ENCODE peak calls at places on chromosomes 1 and 21, in nine cellular contexts. K, J, S, X, F, B, Y, D and G are unnamed samples.

GRCh38 chr1:112706505-112707216 is at the start of gene RHOC:
- DNase-seq in X (no peak), B (peak), Y (peak), K (peak), F (peak), D (peak), J (peak), S (no peak), G (no peak)

GRCh38 chr1:20601123-20601825 is 12.4 kb downstream of the CDA start:
- DNase-seq in F (no peak), X (no peak), D (no peak), Y (peak), K (no peak), B (no peak), J (no peak), S (no peak), G (no peak)

GRCh38 chr1:202957733-202958543 is at the start of gene ADIPOR1:
- DNase-seq in K (peak), F (peak), Y (peak), D (peak), S (peak), B (peak), X (no peak), J (peak), G (peak)

GRCh38 chr1:12669529-12670068 is 25.7 kb downstream of the AADACL4 start:
- DNase-seq in Y (no peak), S (no peak), K (no peak), F (no peak), D (no peak), J (no peak), X (no peak), B (no peak), G (no peak)

GRCh38 chr1:234960722-234961467 is 167.7 kb downstream of the TOMM20 start:
- DNase-seq in F (no peak), S (peak), D (peak), K (peak), B (no peak), J (no peak), X (no peak), Y (no peak), G (no peak)

GRCh38 chr1:229440821-229441537 is 7.1 kb upstream of the ACTA1 start:
- DNase-seq in Y (peak), D (no peak), J (no peak), F (peak), S (peak), X (peak), K (no peak), B (no peak), G (no peak)

GRCh38 chr1:6014130-6014999 is 22.1 kb upstream of the NPHP4 start:
- DNase-seq in K (no peak), J (no peak), Y (no peak), B (peak), D (no peak), X (no peak), F (peak), S (no peak), G (no peak)

GRCh38 chr1:214602764-214603657 is at the start of gene CENPF:
- DNase-seq in F (peak), D (peak), J (peak), K (peak), B (peak), Y (peak), S (peak), X (peak), G (peak)

GRCh38 chr1:119217429-119217828 is 77.0 kb upstream of the WARS2 start:
- DNase-seq in S (no peak), F (no peak), D (no peak), J (no peak), X (no peak), Y (no peak), K (no peak), B (no peak), G (no peak)

GRCh38 chr1:10634428-10635384 is 160.0 kb downstream of the PEX14 start:
- DNase-seq in K (no peak), D (no peak), B (peak), F (peak), X (no peak), J (no peak), Y (no peak), S (no peak), G (no peak)

GRCh38 chr1:182279724-182280506 is 111.7 kb downstream of the GLUL start:
- DNase-seq in K (no peak), S (no peak), Y (no peak), B (no peak), J (peak), X (no peak), F (no peak), D (no peak), G (peak)

GRCh38 chr1:202710070-202711025 is at the start of gene SYT2:
- DNase-seq in F (peak), X (no peak), S (no peak), Y (no peak), B (no peak), J (peak), D (peak), K (peak), G (peak)

DNA sequence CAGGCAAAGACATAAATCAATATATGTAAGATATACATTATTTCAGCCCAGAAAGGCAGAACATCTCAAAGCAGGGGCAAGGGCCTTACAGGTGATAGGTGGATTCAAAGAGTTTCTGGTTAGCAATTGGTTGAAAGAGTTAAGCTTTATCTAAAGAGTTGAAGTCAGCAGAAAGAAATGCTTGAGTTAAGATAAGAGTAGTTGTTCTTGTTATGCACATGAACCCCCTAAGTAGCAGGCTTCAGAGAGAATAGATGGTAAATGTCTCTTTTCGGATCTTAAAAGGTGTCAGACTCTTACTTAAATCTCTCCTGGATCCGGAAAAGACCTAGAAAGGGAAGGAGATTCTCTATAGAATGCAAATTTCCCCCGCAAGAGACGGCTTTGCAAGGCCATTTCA is 8.3 kb upstream of the ZBTB40 start:
- DNase-seq in J (no peak), B (no peak), K (no peak), Y (no peak), S (no peak), X (no peak), F (no peak), D (no peak), G (no peak)
- H3K27ac ChIP-seq in J (no peak), B (no peak), K (no peak), Y (no peak), S (no peak), X (no peak), F (no peak), D (no peak), G (no peak)

GRCh38 chr1:209807509-209807908 is 1.6 kb upstream of the IRF6 start:
- DNase-seq in B (no peak), D (no peak), J (no peak), S (no peak), X (no peak), K (no peak), F (no peak), Y (no peak), G (no peak)
- H3K27ac ChIP-seq in B (no peak), D (no peak), J (no peak), S (no peak), X (no peak), K (no peak), F (no peak), Y (no peak), G (no peak)

DNA sequence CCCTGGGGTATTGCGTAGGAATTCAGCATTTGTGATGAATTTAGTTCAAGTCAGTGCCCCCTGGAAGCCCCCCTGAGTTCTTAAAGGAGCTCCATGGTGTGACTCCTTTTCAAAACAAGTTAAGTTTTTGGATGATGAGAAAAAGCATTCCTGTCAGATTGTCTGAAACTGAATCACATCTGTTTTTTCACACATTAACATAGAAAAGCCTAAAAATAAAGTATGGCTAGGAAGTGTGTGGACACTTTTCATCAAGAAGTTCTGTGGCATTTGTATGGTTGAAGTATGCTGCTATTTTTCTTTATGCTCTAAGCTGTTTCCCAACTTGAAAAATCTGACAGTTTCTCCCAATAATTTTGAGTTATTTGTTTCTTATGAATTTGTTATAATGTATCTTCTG is 33.7 kb downstream of the PRDM2 start:
- DNase-seq in D (no peak), F (no peak), X (no peak), B (no peak), Y (peak), K (no peak), J (no peak), S (no peak), G (no peak)
- H3K27ac ChIP-seq in D (no peak), F (peak), X (no peak), B (no peak), Y (no peak), K (no peak), J (no peak), S (no peak), G (no peak)

GRCh38 chr21:43885721-43886120 is 20.7 kb downstream of the AGPAT3 start:
- DNase-seq in D (no peak), K (no peak), F (no peak), Y (no peak), J (no peak), S (no peak), X (no peak), B (no peak), G (no peak)
- H3K27ac ChIP-seq in D (no peak), K (no peak), F (no peak), Y (no peak), J (no peak), S (no peak), X (no peak), B (no peak), G (no peak)